ENCODE peak calls at places on chromosomes 16 and 17, in ten cellular contexts. One of them, this sample, is unnamed.

GRCh38 chr16:2710711-2711231 is 9.3 kb downstream of the PRSS27 start:
- DNase-seq in stomach: no peak
- DNase-seq in neuronal stem cell: no peak
- DNase-seq in fibroblast of lung: no peak
- DNase-seq in OCI-LY7: no peak
- DNase-seq in CD8-positive, alpha-beta memory T cell: no peak
- DNase-seq in A549: no peak
- DNase-seq in foreskin fibroblast: no peak
- DNase-seq in PC-3: no peak
- DNase-seq in lower lobe of right lung: no peak
- DNase-seq in this sample: no peak

GRCh38 chr17:76147211-76148014 is 6.4 kb upstream of the FOXJ1 start:
- DNase-seq in A549: peak
- DNase-seq in neuronal stem cell: no peak
- DNase-seq in PC-3: peak
- DNase-seq in foreskin fibroblast: no peak
- DNase-seq in stomach: no peak
- DNase-seq in fibroblast of lung: peak
- DNase-seq in lower lobe of right lung: no peak
- DNase-seq in OCI-LY7: peak
- DNase-seq in CD8-positive, alpha-beta memory T cell: no peak
- DNase-seq in this sample: no peak

GRCh38 chr17:2510559-2510958 is 1.1 kb downstream of the METTL16 start:
- DNase-seq in A549: no peak
- DNase-seq in PC-3: no peak
- DNase-seq in foreskin fibroblast: no peak
- DNase-seq in lower lobe of right lung: no peak
- DNase-seq in fibroblast of lung: no peak
- DNase-seq in stomach: no peak
- DNase-seq in CD8-positive, alpha-beta memory T cell: no peak
- DNase-seq in neuronal stem cell: no peak
- DNase-seq in OCI-LY7: no peak
- DNase-seq in this sample: no peak

GRCh38 chr17:7223375-7223774 is 3.6 kb downstream of the ACADVL start:
- DNase-seq in CD8-positive, alpha-beta memory T cell: no peak
- DNase-seq in OCI-LY7: no peak
- DNase-seq in stomach: no peak
- DNase-seq in lower lobe of right lung: no peak
- DNase-seq in fibroblast of lung: no peak
- DNase-seq in A549: no peak
- DNase-seq in PC-3: no peak
- DNase-seq in foreskin fibroblast: no peak
- DNase-seq in neuronal stem cell: no peak
- DNase-seq in this sample: no peak

GRCh38 chr17:17089796-17090641 is 47.8 kb downstream of the MPRIP start:
- DNase-seq in PC-3: no peak
- DNase-seq in fibroblast of lung: no peak
- DNase-seq in lower lobe of right lung: no peak
- DNase-seq in neuronal stem cell: no peak
- DNase-seq in stomach: no peak
- DNase-seq in OCI-LY7: no peak
- DNase-seq in A549: no peak
- DNase-seq in CD8-positive, alpha-beta memory T cell: no peak
- DNase-seq in foreskin fibroblast: no peak
- DNase-seq in this sample: no peak

GRCh38 chr17:7667616-7668406 is 17.1 kb downstream of the ATP1B2 start:
- DNase-seq in OCI-LY7: no peak
- DNase-seq in CD8-positive, alpha-beta memory T cell: no peak
- DNase-seq in lower lobe of right lung: no peak
- DNase-seq in neuronal stem cell: no peak
- DNase-seq in foreskin fibroblast: no peak
- DNase-seq in PC-3: no peak
- DNase-seq in stomach: no peak
- DNase-seq in fibroblast of lung: no peak
- DNase-seq in A549: no peak
- DNase-seq in this sample: no peak

GRCh38 chr16:87667443-87667842 is 65.1 kb downstream of the JPH3 start:
- DNase-seq in PC-3: no peak
- DNase-seq in A549: no peak
- DNase-seq in fibroblast of lung: no peak
- DNase-seq in neuronal stem cell: no peak
- DNase-seq in CD8-positive, alpha-beta memory T cell: no peak
- DNase-seq in OCI-LY7: no peak
- DNase-seq in stomach: no peak
- DNase-seq in lower lobe of right lung: no peak
- DNase-seq in foreskin fibroblast: no peak
- DNase-seq in this sample: no peak

GRCh38 chr16:68070811-68071546 is 14.2 kb upstream of the NFATC3 start:
- DNase-seq in CD8-positive, alpha-beta memory T cell: no peak
- DNase-seq in OCI-LY7: peak
- DNase-seq in stomach: no peak
- DNase-seq in foreskin fibroblast: no peak
- DNase-seq in lower lobe of right lung: no peak
- DNase-seq in fibroblast of lung: no peak
- DNase-seq in A549: no peak
- DNase-seq in PC-3: no peak
- DNase-seq in neuronal stem cell: no peak
- DNase-seq in this sample: no peak

DNA sequence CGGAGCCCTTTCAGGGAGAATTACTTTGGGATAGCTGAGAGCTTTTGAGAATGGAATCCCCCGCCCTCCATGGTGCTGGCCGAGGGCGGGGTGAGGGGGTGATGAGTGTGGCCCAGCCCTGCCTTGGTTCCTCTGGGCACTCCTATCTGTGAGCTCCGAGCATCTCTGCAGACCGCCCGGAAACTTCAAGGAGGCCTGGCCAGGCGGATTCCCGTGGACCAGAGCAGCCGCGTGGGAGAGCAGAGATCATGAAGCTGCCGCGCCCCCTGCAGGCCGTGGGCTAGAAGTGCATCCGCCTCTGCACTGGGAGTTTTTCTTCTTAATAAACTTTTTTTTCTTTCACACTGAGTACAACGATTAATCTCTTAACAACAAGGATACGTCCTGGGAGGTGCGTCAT is 392.9 kb upstream of the EEF2KMT start:
- DNase-seq in foreskin fibroblast: no peak
- DNase-seq in CD8-positive, alpha-beta memory T cell: no peak
- DNase-seq in A549: peak
- DNase-seq in PC-3: peak
- DNase-seq in OCI-LY7: peak
- DNase-seq in neuronal stem cell: peak
- DNase-seq in fibroblast of lung: peak
- DNase-seq in stomach: no peak
- DNase-seq in lower lobe of right lung: peak
- DNase-seq in this sample: no peak
- H3K4me3 ChIP-seq in foreskin fibroblast: no peak
- H3K4me3 ChIP-seq in CD8-positive, alpha-beta memory T cell: no peak
- H3K4me3 ChIP-seq in A549: no peak
- H3K4me3 ChIP-seq in PC-3: no peak
- H3K4me3 ChIP-seq in OCI-LY7: no peak
- H3K4me3 ChIP-seq in neuronal stem cell: no peak
- H3K4me3 ChIP-seq in fibroblast of lung: no peak
- H3K4me3 ChIP-seq in stomach: no peak
- H3K4me3 ChIP-seq in lower lobe of right lung: no peak
- H3K4me3 ChIP-seq in this sample: no peak

GRCh38 chr16:51134269-51134812 is 16.7 kb downstream of the SALL1 start:
- DNase-seq in stomach: no peak
- DNase-seq in CD8-positive, alpha-beta memory T cell: no peak
- DNase-seq in neuronal stem cell: no peak
- DNase-seq in PC-3: no peak
- DNase-seq in fibroblast of lung: no peak
- DNase-seq in A549: no peak
- DNase-seq in foreskin fibroblast: no peak
- DNase-seq in OCI-LY7: no peak
- DNase-seq in lower lobe of right lung: no peak
- DNase-seq in this sample: no peak
- H3K4me3 ChIP-seq in stomach: peak
- H3K4me3 ChIP-seq in CD8-positive, alpha-beta memory T cell: no peak
- H3K4me3 ChIP-seq in neuronal stem cell: peak
- H3K4me3 ChIP-seq in PC-3: no peak
- H3K4me3 ChIP-seq in fibroblast of lung: no peak
- H3K4me3 ChIP-seq in A549: no peak
- H3K4me3 ChIP-seq in foreskin fibroblast: peak
- H3K4me3 ChIP-seq in OCI-LY7: no peak
- H3K4me3 ChIP-seq in lower lobe of right lung: no peak
- H3K4me3 ChIP-seq in this sample: peak

DNA sequence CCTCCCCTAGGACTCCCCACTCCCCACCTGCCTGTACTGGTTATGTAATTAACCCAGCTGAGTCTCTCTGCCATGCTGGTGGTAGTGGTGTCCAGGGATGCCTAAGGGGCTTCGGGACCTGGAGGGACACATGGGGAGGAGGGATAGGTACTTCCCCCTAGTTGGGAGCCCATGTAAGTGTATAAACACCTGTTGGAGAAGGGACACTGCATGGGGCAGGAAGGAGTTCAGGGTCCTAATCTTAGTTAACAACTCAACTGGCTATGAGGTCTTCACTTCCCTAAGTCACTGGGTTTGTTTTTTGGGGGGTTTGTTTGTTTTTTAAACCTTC is 1.3 kb downstream of the RASL10B start:
- DNase-seq in lower lobe of right lung: no peak
- DNase-seq in A549: no peak
- DNase-seq in fibroblast of lung: no peak
- DNase-seq in PC-3: no peak
- DNase-seq in foreskin fibroblast: no peak
- DNase-seq in OCI-LY7: no peak
- DNase-seq in CD8-positive, alpha-beta memory T cell: no peak
- DNase-seq in stomach: no peak
- DNase-seq in neuronal stem cell: no peak
- DNase-seq in this sample: no peak
- H3K4me3 ChIP-seq in lower lobe of right lung: no peak
- H3K4me3 ChIP-seq in A549: no peak
- H3K4me3 ChIP-seq in fibroblast of lung: no peak
- H3K4me3 ChIP-seq in PC-3: no peak
- H3K4me3 ChIP-seq in foreskin fibroblast: no peak
- H3K4me3 ChIP-seq in OCI-LY7: no peak
- H3K4me3 ChIP-seq in CD8-positive, alpha-beta memory T cell: no peak
- H3K4me3 ChIP-seq in stomach: no peak
- H3K4me3 ChIP-seq in neuronal stem cell: no peak
- H3K4me3 ChIP-seq in this sample: no peak

GRCh38 chr17:40597168-40598020 is 32.1 kb upstream of the CCR7 start:
- DNase-seq in CD8-positive, alpha-beta memory T cell: no peak
- DNase-seq in PC-3: no peak
- DNase-seq in fibroblast of lung: no peak
- DNase-seq in A549: no peak
- DNase-seq in neuronal stem cell: no peak
- DNase-seq in stomach: no peak
- DNase-seq in lower lobe of right lung: no peak
- DNase-seq in OCI-LY7: no peak
- DNase-seq in foreskin fibroblast: no peak
- DNase-seq in this sample: no peak
- H3K4me3 ChIP-seq in CD8-positive, alpha-beta memory T cell: peak
- H3K4me3 ChIP-seq in PC-3: no peak
- H3K4me3 ChIP-seq in fibroblast of lung: no peak
- H3K4me3 ChIP-seq in A549: no peak
- H3K4me3 ChIP-seq in neuronal stem cell: no peak
- H3K4me3 ChIP-seq in stomach: no peak
- H3K4me3 ChIP-seq in lower lobe of right lung: no peak
- H3K4me3 ChIP-seq in OCI-LY7: no peak
- H3K4me3 ChIP-seq in foreskin fibroblast: no peak
- H3K4me3 ChIP-seq in this sample: no peak

GRCh38 chr16:15509051-15509592 is 74.7 kb downstream of the BMERB1 start:
- DNase-seq in PC-3: no peak
- DNase-seq in fibroblast of lung: peak
- DNase-seq in A549: no peak
- DNase-seq in OCI-LY7: no peak
- DNase-seq in neuronal stem cell: no peak
- DNase-seq in lower lobe of right lung: no peak
- DNase-seq in stomach: no peak
- DNase-seq in foreskin fibroblast: no peak
- DNase-seq in CD8-positive, alpha-beta memory T cell: peak
- DNase-seq in this sample: no peak
- H3K4me3 ChIP-seq in PC-3: no peak
- H3K4me3 ChIP-seq in fibroblast of lung: no peak
- H3K4me3 ChIP-seq in A549: no peak
- H3K4me3 ChIP-seq in OCI-LY7: no peak
- H3K4me3 ChIP-seq in neuronal stem cell: no peak
- H3K4me3 ChIP-seq in lower lobe of right lung: no peak
- H3K4me3 ChIP-seq in stomach: no peak
- H3K4me3 ChIP-seq in foreskin fibroblast: no peak
- H3K4me3 ChIP-seq in CD8-positive, alpha-beta memory T cell: no peak
- H3K4me3 ChIP-seq in this sample: no peak